ENCODE peak calls at places on chromosomes 4 and X, in five cellular contexts. A is transverse colon, M is OCI-LY7, D is uterus, R is fibroblast of pulmonary artery. W is an unnamed sample.

GRCh38 chr4:1192493-1193205 is 20.3 kb upstream of the SPON2 start:
- DNase-seq in A (peak; percentile 23), M (no peak), D (peak; percentile 44), R (no peak), W (no peak)

GRCh38 chr4:100462206-100462605 is 55.6 kb downstream of the EMCN start:
- DNase-seq in A (no peak), M (no peak), D (no peak), R (peak; percentile 27), W (peak; percentile 81)

GRCh38 chr4:80097395-80098177 is 24.6 kb upstream of the ANTXR2 start:
- DNase-seq in A (peak; percentile 12), M (no peak), D (peak; percentile 24), R (peak; percentile 94), W (no peak)

GRCh38 chr4:82661601-82662000 is 99.8 kb upstream of the TMEM150C start:
- DNase-seq in A (no peak), M (no peak), D (no peak), R (no peak), W (no peak)

GRCh38 chr4:138103597-138104461 is 138.3 kb downstream of the SLC7A11 start:
- DNase-seq in A (no peak), M (no peak), D (no peak), R (no peak), W (no peak)

GRCh38 chrX:40154229-40154852 is 56.6 kb upstream of the BCOR start:
- DNase-seq in A (no peak), M (peak; percentile 20), D (peak; percentile 39), R (peak; percentile 45), W (no peak)

GRCh38 chr4:42329421-42329820 is 67.9 kb upstream of the SHISA3 start:
- DNase-seq in A (no peak), M (no peak), D (no peak), R (no peak), W (no peak)

GRCh38 chr4:127965062-127965802 is at the start of the genes ABHD18 and MFSD8:
- DNase-seq in A (peak; percentile 100), M (peak; percentile 99), D (peak; percentile 98), R (peak; percentile 100), W (peak; percentile 99)

GRCh38 chrX:55488559-55489314 is 911 bp downstream of the USP51 start:
- DNase-seq in A (peak; percentile 60), M (peak; percentile 64), D (peak; percentile 73), R (peak; percentile 33), W (peak; percentile 10)

GRCh38 chrX:109537324-109537665 is 651 bp downstream of the NXT2 start:
- DNase-seq in A (peak; percentile 42), M (no peak), D (no peak), R (peak; percentile 87), W (peak; percentile 90)

GRCh38 chr4:155353923-155354540 is 22.7 kb downstream of the MAP9 start:
- DNase-seq in A (peak; percentile 64), M (peak; percentile 54), D (peak; percentile 20), R (peak; percentile 80), W (peak; percentile 30)

GRCh38 chrX:8730812-8731578 is 942 bp downstream of the ANOS1 start:
- DNase-seq in A (no peak), M (no peak), D (no peak), R (no peak), W (no peak)

GRCh38 chr4:123366144-123366748 is 30.3 kb upstream of the SPRY1 start:
- DNase-seq in A (no peak), M (peak; percentile 44), D (no peak), R (no peak), W (no peak)

GRCh38 chrX:136708348-136708747 is 60.4 kb downstream of the CD40LG start:
- DNase-seq in A (no peak), M (peak; percentile 14), D (no peak), R (peak; percentile 23), W (peak; percentile 21)

GRCh38 chr4:153538408-153539057 is 72.4 kb downstream of the TMEM131L start:
- DNase-seq in A (no peak), M (no peak), D (peak; percentile 41), R (peak; percentile 66), W (peak; percentile 12)

GRCh38 chrX:132631579-132632232 is 142.9 kb upstream of the MBNL3 start:
- DNase-seq in A (no peak), M (peak; percentile 14), D (no peak), R (peak; percentile 48), W (peak; percentile 38)

GRCh38 chr4:4477796-4478195 is 64.1 kb downstream of the STX18 start:
- DNase-seq in A (no peak), M (no peak), D (no peak), R (no peak), W (no peak)

GRCh38 chr4:57211131-57211530 is 100.9 kb upstream of the IGFBP7 start:
- DNase-seq in A (no peak), M (no peak), D (no peak), R (no peak), W (no peak)

GRCh38 chr4:186606593-186606992 is 51.2 kb upstream of the MTNR1A start:
- DNase-seq in A (no peak), M (no peak), D (no peak), R (peak; percentile 66), W (peak; percentile 71)

GRCh38 chr4:89259435-89260028 is 48.1 kb downstream of the GPRIN3 start:
- DNase-seq in A (no peak), M (no peak), D (no peak), R (no peak), W (no peak)

GRCh38 chr4:4430492-4431195 is 43.7 kb downstream of the NSG1 start:
- DNase-seq in A (no peak), M (peak; percentile 86), D (no peak), R (peak; percentile 78), W (peak; percentile 76)

GRCh38 chr4:31259119-31259518 is 539.0 kb downstream of the PCDH7 start:
- DNase-seq in A (no peak), M (no peak), D (no peak), R (no peak), W (no peak)

GRCh38 chrX:129139837-129140679 is 383.2 kb downstream of the SMARCA1 start:
- DNase-seq in A (no peak), M (no peak), D (no peak), R (no peak), W (no peak)

GRCh38 chr4:41095973-41096372 is 118.4 kb downstream of the APBB2 start:
- DNase-seq in A (no peak), M (peak; percentile 18), D (no peak), R (peak; percentile 49), W (peak; percentile 79)

GRCh38 chr4:84855774-84856173 is 110.7 kb downstream of the WDFY3 start:
- DNase-seq in A (no peak), M (no peak), D (no peak), R (no peak), W (no peak)

GRCh38 chr4:89000844-89001360 is 56.1 kb downstream of the FAM13A start:
- DNase-seq in A (no peak), M (no peak), D (no peak), R (peak; percentile 70), W (peak; percentile 90)

GRCh38 chrX:123731987-123732678 is 719 bp downstream of the THOC2 start:
- DNase-seq in A (peak; percentile 16), M (no peak), D (peak; percentile 20), R (no peak), W (peak; percentile 10)

GRCh38 chrX:47817421-47817820 is 19.3 kb upstream of the ZNF81 start:
- DNase-seq in A (no peak), M (no peak), D (no peak), R (no peak), W (no peak)

GRCh38 chr4:151678048-151678853 is 82.6 kb downstream of the GATB start:
- DNase-seq in A (no peak), M (no peak), D (no peak), R (no peak), W (no peak)

GRCh38 chr4:89469930-89470375 is 162.4 kb upstream of the GPRIN3 start:
- DNase-seq in A (no peak), M (no peak), D (no peak), R (peak; percentile 97), W (peak; percentile 91)

GRCh38 chr4:16245241-16245640 is 19.0 kb upstream of the TAPT1 start:
- DNase-seq in A (no peak), M (no peak), D (no peak), R (no peak), W (no peak)

GRCh38 chr4:16239086-16239485 is 12.8 kb upstream of the TAPT1 start:
- DNase-seq in A (no peak), M (no peak), D (no peak), R (no peak), W (no peak)

GRCh38 chr4:16240300-16240699 is 14.0 kb upstream of the TAPT1 start:
- DNase-seq in A (no peak), M (peak; percentile 43), D (no peak), R (no peak), W (no peak)

GRCh38 chr4:16238304-16238703 is 12.0 kb upstream of the TAPT1 start:
- DNase-seq in A (no peak), M (no peak), D (no peak), R (no peak), W (no peak)

DNA sequence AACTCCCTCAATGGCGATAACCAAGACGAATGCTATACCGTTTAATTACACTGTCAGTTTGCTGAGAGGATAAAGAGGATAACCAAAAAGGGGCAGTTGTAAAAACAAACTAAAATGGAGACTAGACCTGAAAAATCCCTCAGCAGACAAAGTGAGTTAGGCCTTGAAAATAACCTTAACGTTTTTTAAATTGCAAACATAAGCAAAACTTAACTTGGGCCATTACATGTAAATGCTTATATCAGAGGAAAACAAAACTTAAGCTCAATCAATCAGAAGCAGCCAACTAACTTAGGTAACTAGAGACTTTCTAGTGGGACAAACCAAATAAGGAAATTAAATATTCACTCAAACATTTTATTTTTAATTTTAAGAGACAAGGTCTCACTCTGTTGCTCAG is 17.0 kb upstream of the TAPT1 start:
- DNase-seq in A (no peak), M (no peak), D (no peak), R (no peak), W (no peak)
- H3K4me3 ChIP-seq in A (no peak overlapping the region), M (no peak overlapping the region), D (no peak overlapping the region), R (no peak overlapping the region), W (no peak overlapping the region)

GRCh38 chr4:156374894-156375293 is 421.2 kb upstream of the CTSO start:
- DNase-seq in A (no peak), M (no peak), D (no peak), R (no peak), W (no peak)

GRCh38 chr4:156377036-156377700 is 423.5 kb upstream of the CTSO start:
- DNase-seq in A (no peak), M (no peak), D (no peak), R (peak; percentile 52), W (no peak)

GRCh38 chr4:156374069-156374468 is 420.4 kb upstream of the CTSO start:
- DNase-seq in A (no peak), M (no peak), D (no peak), R (no peak), W (no peak)

GRCh38 chr4:156378053-156378665 is 424.5 kb upstream of the CTSO start:
- DNase-seq in A (no peak), M (peak; percentile 1), D (no peak), R (peak; percentile 79), W (peak; percentile 60)
- TF ChIP-seq CTCF in A (peak; percentile 55), M (peak; percentile 60), D (peak; percentile 17), R (peak; percentile 67), W (peak; percentile 73)

GRCh38 chr4:146585761-146586333 is 52.8 kb upstream of the POU4F2 start:
- DNase-seq in A (no peak), M (no peak), D (no peak), R (peak; percentile 79), W (peak; percentile 40)
- H3K4me3 ChIP-seq in A (no peak overlapping the region), M (no peak overlapping the region), D (no peak overlapping the region), R (no peak overlapping the region), W (no peak overlapping the region)

GRCh38 chrX:16559206-16559619 is 90.7 kb upstream of the S100G start:
- DNase-seq in A (no peak), M (no peak), D (no peak), R (no peak), W (no peak)

GRCh38 chrX:16558489-16558888 is 91.5 kb upstream of the S100G start:
- DNase-seq in A (no peak), M (no peak), D (no peak), R (no peak), W (peak; percentile 18)

GRCh38 chrX:16560173-16560572 is 89.8 kb upstream of the S100G start:
- DNase-seq in A (no peak), M (no peak), D (no peak), R (no peak), W (no peak)
- TF ChIP-seq CTCF in A (no peak), M (no peak), D (no peak), R (no peak), W (no peak)